ENCODE peak calls at places on chromosomes 11 and 22, in five cellular contexts. B is WTC11, S is GM13976, R is colonic mucosa, E is HepG2. V is an unnamed sample.

GRCh38 chr11:6362185-6362867 is 27.9 kb upstream of the SMPD1 start:
- DNase-seq in R (no peak), B (no peak), S (no peak), E (no peak), V (no peak)

GRCh38 chr11:36431429-36432092 is 78.5 kb downstream of the TRAF6 start:
- DNase-seq in S (no peak), R (no peak), B (no peak), E (peak), V (no peak)

GRCh38 chr11:44628730-44629361 is 63.4 kb downstream of the CD82 start:
- DNase-seq in E (no peak), R (no peak), B (no peak), S (no peak), V (no peak)

GRCh38 chr11:114237321-114238280 is 58.6 kb upstream of the NNMT start:
- DNase-seq in S (no peak), E (no peak), B (no peak), R (no peak), V (no peak)

GRCh38 chr11:109338131-109338530 is 83.9 kb upstream of the C11orf87 start:
- DNase-seq in R (no peak), S (no peak), E (no peak), B (no peak), V (no peak)

GRCh38 chr11:31830406-31830805 is 19.3 kb upstream of the PAX6 start:
- DNase-seq in R (no peak), S (no peak), E (no peak), B (no peak), V (no peak)

GRCh38 chr11:15327786-15328231 is 213.1 kb downstream of the INSC start:
- DNase-seq in S (peak), E (peak), R (peak), B (peak), V (no peak)

GRCh38 chr22:44963832-44964721 is 45.7 kb downstream of the PHF21B start:
- DNase-seq in S (no peak), E (no peak), R (no peak), B (no peak), V (no peak)

GRCh38 chr11:108316061-108316460 is 93.2 kb downstream of the ATM start:
- DNase-seq in B (no peak), S (no peak), R (no peak), E (no peak), V (no peak)

GRCh38 chr11:65019824-65020223 is 5.9 kb downstream of the ARL2 start:
- DNase-seq in S (no peak), E (peak), R (no peak), B (no peak), V (no peak)

GRCh38 chr11:65623852-65624616 is 8.5 kb downstream of the PCNX3 start:
- DNase-seq in E (no peak), S (no peak), R (no peak), B (no peak), V (no peak)

GRCh38 chr11:15123849-15124248 is 9.1 kb downstream of the INSC start:
- DNase-seq in S (no peak), B (no peak), R (no peak), E (no peak), V (no peak)

GRCh38 chr11:126375726-126376125 is 20.2 kb downstream of the ST3GAL4 start:
- DNase-seq in S (no peak), R (no peak), E (no peak), B (no peak), V (no peak)

GRCh38 chr22:43079742-43080141 is 9.4 kb downstream of the TTLL1 start:
- DNase-seq in R (no peak), S (no peak), B (no peak), E (no peak), V (no peak)

GRCh38 chr11:46336781-46337180 is 10.5 kb upstream of the DGKZ start:
- DNase-seq in R (no peak), E (no peak), S (no peak), B (no peak), V (no peak)

GRCh38 chr22:28855355-28856094 is 27.8 kb upstream of the ZNRF3 start:
- DNase-seq in R (peak), E (peak), B (peak), S (peak), V (peak)

GRCh38 chr11:110525883-110526282 is 96.1 kb downstream of the FDX1 start:
- DNase-seq in S (no peak), E (no peak), B (no peak), R (no peak), V (no peak)

GRCh38 chr11:44564653-44565007 is 833 bp upstream of the CD82 start:
- DNase-seq in B (no peak), R (no peak), S (no peak), E (no peak), V (no peak)

GRCh38 chr11:19646921-19647320 is 65.7 kb upstream of the NAV2 start:
- DNase-seq in S (no peak), B (no peak), R (no peak), E (no peak), V (no peak)

GRCh38 chr11:2927851-2928604 is 1.2 kb downstream of the PHLDA2 start:
- DNase-seq in E (no peak), R (peak), B (no peak), S (no peak), V (no peak)

GRCh38 chr11:102244681-102245409 is 72.4 kb upstream of the BIRC3 start:
- DNase-seq in B (no peak), E (no peak), S (no peak), R (no peak), V (no peak)

GRCh38 chr11:118746988-118747585 is 43.9 kb downstream of the DDX6 start:
- DNase-seq in E (no peak), R (no peak), B (no peak), S (no peak), V (no peak)

GRCh38 chr11:3160252-3161031 is 4.7 kb downstream of the OSBPL5 start:
- DNase-seq in B (peak), S (no peak), R (peak), E (no peak), V (no peak)

GRCh38 chr11:7621554-7621953 is 51.7 kb downstream of the CYB5R2 start:
- DNase-seq in B (no peak), S (no peak), R (no peak), E (no peak), V (no peak)

GRCh38 chr22:48715511-48715910 is 1112.2 kb downstream of the BRD1 start:
- DNase-seq in E (no peak), B (no peak), S (no peak), R (no peak), V (no peak)

GRCh38 chr11:117836077-117836960 is 11.8 kb upstream of the FXYD2 start:
- DNase-seq in E (no peak), R (peak), B (no peak), S (no peak), V (no peak)

GRCh38 chr22:19035474-19036228 is 86.6 kb downstream of the DGCR2 start:
- DNase-seq in B (peak), E (no peak), S (no peak), R (no peak), V (no peak)

GRCh38 chr22:19325296-19325950 is 33.9 kb upstream of the CLTCL1 start:
- DNase-seq in E (no peak), B (no peak), S (no peak), R (no peak), V (no peak)

GRCh38 chr11:64449381-64450167 is 90.6 kb downstream of the RPS6KA4 start:
- DNase-seq in R (peak), B (peak), S (peak), E (peak), V (no peak)

GRCh38 chr22:42993651-42994275 is 21.2 kb downstream of the PACSIN2 start:
- DNase-seq in B (no peak), S (no peak), E (peak), R (no peak), V (no peak)

GRCh38 chr11:14075118-14075601 is 112.6 kb downstream of the SPON1 start:
- DNase-seq in B (peak), E (no peak), R (no peak), S (no peak), V (no peak)

GRCh38 chr11:15737326-15737725 is 619.0 kb downstream of the SOX6 start:
- DNase-seq in S (no peak), E (no peak), R (no peak), B (no peak), V (no peak)

GRCh38 chr11:73551697-73552096 is 46.2 kb downstream of the FAM168A start:
- DNase-seq in R (no peak), S (no peak), E (no peak), B (no peak), V (no peak)

GRCh38 chr11:121578216-121579063 is 125.7 kb upstream of the SORL1-AS1 start:
- DNase-seq in B (no peak), S (no peak), R (no peak), E (no peak), V (no peak)

GRCh38 chr22:45550416-45550815 is 47.7 kb downstream of the FBLN1 start:
- DNase-seq in R (no peak), B (no peak), S (no peak), E (no peak), V (no peak)

GRCh38 chr11:45919806-45920530 is 2.3 kb upstream of the PEX16 start:
- DNase-seq in B (no peak), R (no peak), S (no peak), E (peak), V (no peak)

GRCh38 chr11:68008381-68009337 is 1.5 kb upstream of the ALDH3B1 start:
- DNase-seq in S (no peak), E (no peak), B (no peak), R (peak), V (no peak)

GRCh38 chr22:50612168-50612714 is 11.6 kb downstream of the MAPK8IP2 start:
- DNase-seq in S (no peak), R (no peak), E (no peak), B (no peak), V (no peak)

GRCh38 chr11:8649361-8649760 is 33.1 kb downstream of the TRIM66 start:
- DNase-seq in S (no peak), R (no peak), B (no peak), E (no peak), V (no peak)

GRCh38 chr11:66956689-66957290 is 1.4 kb downstream of the PC start:
- DNase-seq in R (no peak), S (no peak), B (no peak), E (peak), V (no peak)

DNA sequence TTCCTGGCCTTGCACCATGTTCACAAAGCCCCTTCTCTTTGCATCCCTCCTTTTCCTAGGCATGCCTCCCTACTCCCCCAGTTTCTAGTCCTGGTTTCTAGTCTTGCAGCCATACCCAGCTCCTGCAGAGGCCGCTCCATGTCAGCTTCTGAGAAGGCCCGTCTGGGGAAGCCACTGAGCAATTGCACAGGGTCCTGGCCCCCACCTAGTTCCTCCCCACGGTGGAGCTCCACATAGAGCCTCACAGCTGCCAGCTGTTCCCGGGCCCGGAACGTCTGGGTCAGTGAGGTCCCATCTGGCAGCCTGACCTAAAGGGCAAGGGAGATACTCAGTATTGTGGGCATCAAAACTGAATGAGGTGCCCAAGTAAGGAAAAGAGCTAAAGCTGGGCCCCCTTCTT is 2.2 kb downstream of the UBXN1 start:
- DNase-seq in S (no peak), B (peak), E (no peak), R (no peak), V (no peak)
- TF ChIP-seq CTCF in S (no peak), B (no peak), E (no peak), R (no peak), V (no peak)

DNA sequence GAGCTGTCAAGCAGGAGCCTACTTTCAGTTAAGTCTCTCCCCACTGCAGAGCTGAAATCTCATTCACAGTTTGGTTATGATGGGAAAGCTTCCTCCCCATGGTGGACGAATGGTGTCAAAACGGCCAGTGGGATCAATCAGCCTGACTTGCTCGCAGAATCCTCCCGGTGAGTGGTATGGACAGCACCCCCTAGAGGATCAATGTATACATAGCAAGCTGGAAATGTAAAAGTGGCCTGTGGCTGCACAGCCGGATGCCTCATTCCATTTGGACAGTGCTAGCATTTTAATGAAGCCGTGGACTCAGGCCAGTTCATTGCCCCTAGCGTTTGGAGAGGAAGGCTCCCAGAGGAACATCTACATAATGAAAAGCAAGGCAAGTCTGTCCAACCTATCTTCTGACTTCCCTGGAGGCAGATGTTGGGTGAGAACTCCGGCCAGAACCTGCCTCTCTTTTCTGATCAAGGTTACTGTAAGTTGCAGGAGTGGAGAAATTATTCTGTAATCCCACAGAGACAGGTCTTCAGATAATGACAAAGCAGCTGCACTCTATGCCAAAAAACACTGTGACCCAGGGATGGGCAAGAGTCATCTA is 942.3 kb downstream of the NTM start:
- DNase-seq in R (no peak), E (no peak), B (peak), S (peak), V (no peak)
- TF ChIP-seq CTCF in R (peak), E (peak), B (peak), S (peak), V (peak)

DNA sequence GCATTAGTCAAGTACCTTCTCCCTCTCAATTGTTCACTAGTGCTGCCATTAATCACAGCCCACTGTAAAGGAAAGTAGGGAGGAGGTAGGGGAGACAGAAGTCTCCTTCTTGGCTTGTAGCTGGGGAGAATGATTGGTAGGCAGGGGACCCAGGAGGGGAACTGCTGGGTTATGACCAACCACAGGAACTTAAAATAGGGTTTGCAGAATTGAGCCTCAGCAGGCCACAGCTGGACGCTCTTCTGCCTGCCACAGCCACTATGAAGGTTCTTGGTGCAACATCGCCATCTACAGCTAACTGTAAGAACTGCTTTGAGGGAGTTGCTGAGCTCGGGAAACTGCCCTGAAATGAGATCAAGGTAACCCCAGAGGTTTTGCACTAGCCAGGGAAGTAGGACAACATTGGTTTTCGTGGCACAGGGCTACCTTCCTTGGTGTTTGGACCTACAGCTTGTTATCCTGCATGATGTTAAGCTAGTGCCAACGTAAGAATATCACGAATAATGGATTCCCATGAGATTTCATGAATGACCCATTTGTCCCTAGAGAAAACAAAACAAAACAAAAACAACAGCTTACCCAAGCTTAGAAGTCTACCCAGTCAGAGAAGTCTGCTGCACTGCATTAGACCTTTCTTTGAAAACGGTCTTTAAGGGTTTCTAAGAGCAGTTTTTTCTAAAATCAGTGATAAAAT is 787.1 kb upstream of the API5 start:
- DNase-seq in E (peak), R (peak), S (peak), B (peak), V (peak)
- TF ChIP-seq CTCF in E (peak), R (peak), S (peak), B (peak), V (peak)

DNA sequence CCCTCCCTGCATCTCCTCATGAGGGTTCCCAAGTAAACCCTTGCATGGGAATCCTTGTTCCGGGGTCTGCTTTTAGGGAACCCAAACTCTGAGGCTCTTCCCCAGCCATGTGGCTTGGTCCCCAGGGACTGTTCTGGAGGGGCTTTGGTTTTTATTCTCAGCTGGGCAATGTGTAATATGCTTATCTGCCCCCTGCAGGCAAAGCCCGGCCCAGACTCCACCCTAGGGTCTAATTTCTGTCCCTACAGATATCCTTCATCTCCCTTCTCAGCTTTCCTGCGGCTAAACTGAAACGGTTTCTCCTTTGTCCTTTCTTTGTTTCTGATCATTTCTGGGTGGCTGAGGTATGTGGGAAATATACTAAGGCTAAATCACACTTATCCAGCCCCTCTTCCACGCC is 37.1 kb downstream of the TST start:
- DNase-seq in E (no peak), R (no peak), S (peak), B (no peak), V (no peak)
- TF ChIP-seq CTCF in E (peak), R (no peak), S (no peak), B (no peak), V (no peak)

DNA sequence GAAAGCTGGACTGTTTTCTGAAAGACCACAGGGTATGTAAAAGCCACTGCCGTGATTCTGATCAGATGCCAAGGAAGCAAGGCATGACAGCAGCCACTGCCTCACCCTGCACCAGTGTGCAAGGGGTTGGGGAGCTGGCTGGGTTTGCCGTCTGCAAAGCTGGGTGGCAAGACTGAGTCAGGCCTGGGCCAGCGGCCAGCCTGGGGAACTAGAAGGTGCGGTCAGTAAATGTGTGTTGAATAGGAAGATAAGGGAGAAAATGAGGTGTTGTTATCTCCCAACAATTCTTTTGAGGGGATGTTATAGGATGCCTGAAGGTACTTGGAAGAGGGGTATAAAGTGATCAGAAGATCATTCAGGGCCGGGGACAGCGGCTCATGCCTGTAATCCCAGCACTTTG is 8.0 kb downstream of the VSTM5 start:
- DNase-seq in R (peak), S (peak), E (no peak), B (no peak), V (no peak)
- TF ChIP-seq CTCF in R (no peak), S (no peak), E (no peak), B (no peak), V (no peak)

GRCh38 chr11:82794490-82794889 is 60.8 kb upstream of the FAM181B start:
- DNase-seq in R (no peak), E (no peak), B (no peak), S (no peak), V (no peak)
- TF ChIP-seq CTCF in R (no peak), E (no peak), B (no peak), S (no peak), V (no peak)

GRCh38 chr22:31998784-31999435 is 44.2 kb upstream of the SLC5A1 start:
- DNase-seq in B (no peak), E (no peak), S (no peak), R (no peak), V (no peak)

GRCh38 chr22:31995807-31996206 is 47.3 kb upstream of the SLC5A1 start:
- DNase-seq in S (no peak), B (no peak), R (no peak), E (no peak), V (no peak)

GRCh38 chr22:32000171-32000570 is 42.9 kb upstream of the SLC5A1 start:
- DNase-seq in B (no peak), S (no peak), R (no peak), E (peak), V (no peak)

GRCh38 chr22:31995046-31995445 is 48.0 kb upstream of the SLC5A1 start:
- DNase-seq in R (no peak), S (no peak), B (no peak), E (no peak), V (no peak)
- TF ChIP-seq CTCF in R (no peak), S (no peak), B (no peak), E (no peak), V (peak)

GRCh38 chr11:132941761-132942160 is 590.5 kb downstream of the OPCML start:
- DNase-seq in E (no peak), R (no peak), B (no peak), S (no peak), V (no peak)

GRCh38 chr11:132941024-132941646 is 591.2 kb downstream of the OPCML start:
- DNase-seq in R (no peak), B (no peak), E (no peak), S (peak), V (no peak)

GRCh38 chr11:132943737-132944556 is 588.4 kb downstream of the OPCML start:
- DNase-seq in B (peak), E (no peak), S (no peak), R (no peak), V (no peak)

GRCh38 chr11:132943325-132943736 is 589.0 kb downstream of the OPCML start:
- DNase-seq in B (peak), R (no peak), E (no peak), S (no peak), V (no peak)

DNA sequence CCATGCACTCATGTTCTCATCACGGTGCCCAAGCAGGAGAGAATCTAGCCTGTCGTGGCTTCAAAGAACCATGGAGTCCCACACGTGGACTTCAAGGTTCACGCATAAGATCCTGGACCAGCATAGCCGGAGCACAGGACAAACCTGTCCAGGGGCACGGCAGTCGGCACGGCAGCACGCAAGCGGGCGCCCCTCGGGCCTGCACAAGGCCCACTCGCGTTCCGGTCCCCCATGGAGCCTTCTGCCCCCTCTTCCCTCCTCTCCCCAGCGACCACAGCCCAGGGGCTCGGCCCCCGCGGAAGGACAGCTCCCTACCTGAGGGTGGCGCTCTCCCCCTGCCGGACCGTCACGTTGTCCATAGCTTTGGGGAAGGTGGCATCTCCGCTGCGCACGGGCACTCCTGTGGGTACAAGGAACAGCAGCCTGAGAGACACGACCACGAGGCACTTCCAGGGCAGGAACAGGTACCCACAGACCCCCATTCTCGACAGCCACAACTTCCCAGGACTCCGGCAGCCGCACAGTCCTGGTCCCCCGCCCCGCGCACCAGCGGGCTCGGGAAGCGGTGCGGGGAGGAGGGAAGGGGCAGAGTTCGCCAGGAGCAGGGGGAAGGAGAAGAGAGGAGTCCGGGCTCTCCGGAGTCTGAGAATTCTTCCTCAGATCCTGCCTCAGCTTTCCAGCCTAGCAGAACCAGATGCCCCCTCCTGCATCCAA is 589.5 kb downstream of the OPCML start:
- DNase-seq in S (no peak), R (no peak), E (no peak), B (peak), V (no peak)
- TF ChIP-seq CTCF in S (no peak), R (no peak), E (no peak), B (peak), V (no peak)